ENCODE peak calls at places on chromosomes 12 and 14, in six cellular contexts. One of them, this sample, is unnamed.

GRCh38 chr14:77707355-77707723 is 484 bp downstream of the ALKBH1 start:
- DNase-seq in Calu3: peak
- DNase-seq in neural crest cell: no peak
- DNase-seq in thoracic aorta: no peak
- DNase-seq in MCF 10A: peak
- DNase-seq in HFFc6: peak
- DNase-seq in this sample: peak

GRCh38 chr12:92226036-92226661 is 80.5 kb upstream of the BTG1 start:
- DNase-seq in Calu3: no peak
- DNase-seq in neural crest cell: no peak
- DNase-seq in thoracic aorta: no peak
- DNase-seq in MCF 10A: no peak
- DNase-seq in HFFc6: no peak
- DNase-seq in this sample: no peak

GRCh38 chr12:114340231-114340630 is 65.7 kb downstream of the TBX5 start:
- DNase-seq in Calu3: no peak
- DNase-seq in neural crest cell: no peak
- DNase-seq in thoracic aorta: no peak
- DNase-seq in MCF 10A: no peak
- DNase-seq in HFFc6: peak
- DNase-seq in this sample: no peak

GRCh38 chr12:53551889-53552291 is 44.6 kb upstream of the NPFF start:
- DNase-seq in Calu3: no peak
- DNase-seq in neural crest cell: no peak
- DNase-seq in thoracic aorta: no peak
- DNase-seq in MCF 10A: no peak
- DNase-seq in HFFc6: no peak
- DNase-seq in this sample: peak

GRCh38 chr12:67546718-67547117 is 101.8 kb upstream of the DYRK2 start:
- DNase-seq in Calu3: no peak
- DNase-seq in neural crest cell: no peak
- DNase-seq in thoracic aorta: no peak
- DNase-seq in MCF 10A: no peak
- DNase-seq in HFFc6: no peak
- DNase-seq in this sample: no peak

GRCh38 chr12:95318071-95318545 is 100.5 kb downstream of the VEZT start:
- DNase-seq in Calu3: peak
- DNase-seq in neural crest cell: no peak
- DNase-seq in thoracic aorta: no peak
- DNase-seq in MCF 10A: peak
- DNase-seq in HFFc6: peak
- DNase-seq in this sample: no peak

GRCh38 chr12:130953783-130954543 is at the start of gene ADGRD1:
- DNase-seq in Calu3: no peak
- DNase-seq in neural crest cell: no peak
- DNase-seq in thoracic aorta: no peak
- DNase-seq in MCF 10A: no peak
- DNase-seq in HFFc6: no peak
- DNase-seq in this sample: peak

GRCh38 chr12:124893792-124894516 is 20.5 kb downstream of the UBC start:
- DNase-seq in Calu3: no peak
- DNase-seq in neural crest cell: no peak
- DNase-seq in thoracic aorta: no peak
- DNase-seq in MCF 10A: no peak
- DNase-seq in HFFc6: no peak
- DNase-seq in this sample: no peak

GRCh38 chr12:132066345-132066685 is 77.8 kb downstream of the DDX51 start:
- DNase-seq in Calu3: no peak
- DNase-seq in neural crest cell: no peak
- DNase-seq in thoracic aorta: no peak
- DNase-seq in MCF 10A: no peak
- DNase-seq in HFFc6: no peak
- DNase-seq in this sample: peak

GRCh38 chr14:68544150-68544892 is 248.5 kb downstream of the ZFP36L1 start:
- DNase-seq in Calu3: no peak
- DNase-seq in neural crest cell: no peak
- DNase-seq in thoracic aorta: peak
- DNase-seq in MCF 10A: peak
- DNase-seq in HFFc6: peak
- DNase-seq in this sample: no peak

GRCh38 chr12:39990122-39991101 is 115.5 kb downstream of the SLC2A13 start:
- DNase-seq in Calu3: peak
- DNase-seq in neural crest cell: peak
- DNase-seq in thoracic aorta: no peak
- DNase-seq in MCF 10A: peak
- DNase-seq in HFFc6: no peak
- DNase-seq in this sample: peak

GRCh38 chr12:1926274-1926673 is 7.8 kb upstream of the CACNA2D4 start:
- DNase-seq in Calu3: no peak
- DNase-seq in neural crest cell: no peak
- DNase-seq in thoracic aorta: no peak
- DNase-seq in MCF 10A: no peak
- DNase-seq in HFFc6: no peak
- DNase-seq in this sample: no peak

GRCh38 chr14:34223302-34224150 is 238.5 kb downstream of the SPTSSA start:
- DNase-seq in Calu3: peak
- DNase-seq in neural crest cell: no peak
- DNase-seq in thoracic aorta: no peak
- DNase-seq in MCF 10A: no peak
- DNase-seq in HFFc6: no peak
- DNase-seq in this sample: no peak

GRCh38 chr14:87148655-87149054 is 844.3 kb downstream of the GALC start:
- DNase-seq in Calu3: no peak
- DNase-seq in neural crest cell: no peak
- DNase-seq in thoracic aorta: no peak
- DNase-seq in MCF 10A: no peak
- DNase-seq in HFFc6: no peak
- DNase-seq in this sample: no peak

GRCh38 chr14:67674139-67674479 is 323 bp downstream of the VTI1B start:
- DNase-seq in Calu3: peak
- DNase-seq in neural crest cell: peak
- DNase-seq in thoracic aorta: no peak
- DNase-seq in MCF 10A: peak
- DNase-seq in HFFc6: peak
- DNase-seq in this sample: peak

GRCh38 chr12:100253437-100253836 is 13.4 kb downstream of the DEPDC4 start:
- DNase-seq in Calu3: no peak
- DNase-seq in neural crest cell: no peak
- DNase-seq in thoracic aorta: no peak
- DNase-seq in MCF 10A: no peak
- DNase-seq in HFFc6: no peak
- DNase-seq in this sample: no peak

GRCh38 chr12:51813931-51814310 is 34.6 kb downstream of the FIGNL2 start:
- DNase-seq in Calu3: no peak
- DNase-seq in neural crest cell: no peak
- DNase-seq in thoracic aorta: no peak
- DNase-seq in MCF 10A: no peak
- DNase-seq in HFFc6: no peak
- DNase-seq in this sample: no peak

GRCh38 chr14:53703457-53703856 is 253.2 kb downstream of the BMP4 start:
- DNase-seq in Calu3: no peak
- DNase-seq in neural crest cell: no peak
- DNase-seq in thoracic aorta: no peak
- DNase-seq in MCF 10A: no peak
- DNase-seq in HFFc6: no peak
- DNase-seq in this sample: no peak

GRCh38 chr14:94334837-94335236 is 11.7 kb upstream of the SERPINA6 start:
- DNase-seq in Calu3: no peak
- DNase-seq in neural crest cell: no peak
- DNase-seq in thoracic aorta: no peak
- DNase-seq in MCF 10A: peak
- DNase-seq in HFFc6: no peak
- DNase-seq in this sample: no peak

GRCh38 chr12:6462234-6462995 is 8.1 kb downstream of the VAMP1 start:
- DNase-seq in Calu3: no peak
- DNase-seq in neural crest cell: no peak
- DNase-seq in thoracic aorta: no peak
- DNase-seq in MCF 10A: no peak
- DNase-seq in HFFc6: no peak
- DNase-seq in this sample: no peak

GRCh38 chr14:59919582-59920377 is at the start of gene LRRC9:
- DNase-seq in Calu3: no peak
- DNase-seq in neural crest cell: peak
- DNase-seq in thoracic aorta: no peak
- DNase-seq in MCF 10A: no peak
- DNase-seq in HFFc6: no peak
- DNase-seq in this sample: peak

GRCh38 chr14:51607677-51608076 is 44.0 kb upstream of the FRMD6 start:
- DNase-seq in Calu3: no peak
- DNase-seq in neural crest cell: no peak
- DNase-seq in thoracic aorta: no peak
- DNase-seq in MCF 10A: no peak
- DNase-seq in HFFc6: peak
- DNase-seq in this sample: no peak

GRCh38 chr14:101405171-101405883 is 156.0 kb upstream of the DIO3 start:
- DNase-seq in Calu3: peak
- DNase-seq in neural crest cell: no peak
- DNase-seq in thoracic aorta: no peak
- DNase-seq in MCF 10A: peak
- DNase-seq in HFFc6: no peak
- DNase-seq in this sample: no peak

GRCh38 chr12:113190761-113191160 is 5.2 kb downstream of the RITA1 start:
- DNase-seq in Calu3: no peak
- DNase-seq in neural crest cell: no peak
- DNase-seq in thoracic aorta: no peak
- DNase-seq in MCF 10A: peak
- DNase-seq in HFFc6: peak
- DNase-seq in this sample: no peak

GRCh38 chr14:32512348-32512747 is 183.2 kb downstream of the AKAP6 start:
- DNase-seq in Calu3: no peak
- DNase-seq in neural crest cell: no peak
- DNase-seq in thoracic aorta: no peak
- DNase-seq in MCF 10A: no peak
- DNase-seq in HFFc6: no peak
- DNase-seq in this sample: no peak

GRCh38 chr14:32510815-32511214 is 181.7 kb downstream of the AKAP6 start:
- DNase-seq in Calu3: no peak
- DNase-seq in neural crest cell: no peak
- DNase-seq in thoracic aorta: no peak
- DNase-seq in MCF 10A: no peak
- DNase-seq in HFFc6: no peak
- DNase-seq in this sample: no peak

GRCh38 chr14:32514236-32514635 is 185.1 kb downstream of the AKAP6 start:
- DNase-seq in Calu3: no peak
- DNase-seq in neural crest cell: no peak
- DNase-seq in thoracic aorta: no peak
- DNase-seq in MCF 10A: no peak
- DNase-seq in HFFc6: peak
- DNase-seq in this sample: no peak

GRCh38 chr14:32512813-32513212 is 183.7 kb downstream of the AKAP6 start:
- DNase-seq in Calu3: no peak
- DNase-seq in neural crest cell: no peak
- DNase-seq in thoracic aorta: no peak
- DNase-seq in MCF 10A: peak
- DNase-seq in HFFc6: no peak
- DNase-seq in this sample: no peak

GRCh38 chr14:32513571-32514009 is 184.5 kb downstream of the AKAP6 start:
- DNase-seq in Calu3: no peak
- DNase-seq in neural crest cell: no peak
- DNase-seq in thoracic aorta: no peak
- DNase-seq in MCF 10A: peak
- DNase-seq in HFFc6: peak
- DNase-seq in this sample: no peak
- TF ChIP-seq CTCF in Calu3: no peak
- TF ChIP-seq CTCF in neural crest cell: peak
- TF ChIP-seq CTCF in thoracic aorta: peak
- TF ChIP-seq CTCF in MCF 10A: peak
- TF ChIP-seq CTCF in HFFc6: peak
- TF ChIP-seq CTCF in this sample: peak

DNA sequence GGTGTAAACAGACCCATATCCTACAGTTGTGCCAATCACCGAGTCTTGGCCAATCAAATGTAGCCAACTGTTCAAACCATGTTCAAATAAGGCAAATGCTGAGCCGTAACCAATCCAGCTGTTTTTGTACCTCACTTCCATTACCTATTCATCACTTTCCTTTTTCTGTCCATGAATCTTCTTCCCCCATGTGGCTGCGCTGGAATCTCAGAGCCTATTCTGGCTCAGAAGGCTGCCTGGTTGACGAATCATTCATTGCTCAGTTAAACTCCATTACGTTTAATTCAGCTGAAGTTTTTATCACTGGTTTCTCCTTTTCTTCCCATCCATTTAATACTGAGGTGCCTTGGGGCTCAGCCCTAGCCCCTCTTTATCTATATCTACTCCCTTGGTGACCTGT is 71.1 kb downstream of the TBC1D30 start:
- DNase-seq in Calu3: no peak
- DNase-seq in neural crest cell: no peak
- DNase-seq in thoracic aorta: no peak
- DNase-seq in MCF 10A: no peak
- DNase-seq in HFFc6: peak
- DNase-seq in this sample: no peak
- TF ChIP-seq CTCF in Calu3: no peak
- TF ChIP-seq CTCF in neural crest cell: no peak
- TF ChIP-seq CTCF in thoracic aorta: no peak
- TF ChIP-seq CTCF in MCF 10A: no peak
- TF ChIP-seq CTCF in HFFc6: no peak
- TF ChIP-seq CTCF in this sample: no peak

GRCh38 chr12:97711392-97711791 is 248.8 kb downstream of the RMST start:
- DNase-seq in Calu3: no peak
- DNase-seq in neural crest cell: no peak
- DNase-seq in thoracic aorta: no peak
- DNase-seq in MCF 10A: no peak
- DNase-seq in HFFc6: no peak
- DNase-seq in this sample: no peak

GRCh38 chr12:97713972-97714588 is 251.5 kb downstream of the RMST start:
- DNase-seq in Calu3: no peak
- DNase-seq in neural crest cell: no peak
- DNase-seq in thoracic aorta: no peak
- DNase-seq in MCF 10A: no peak
- DNase-seq in HFFc6: no peak
- DNase-seq in this sample: no peak

GRCh38 chr12:97713217-97713616 is 250.6 kb downstream of the RMST start:
- DNase-seq in Calu3: no peak
- DNase-seq in neural crest cell: no peak
- DNase-seq in thoracic aorta: no peak
- DNase-seq in MCF 10A: no peak
- DNase-seq in HFFc6: no peak
- DNase-seq in this sample: no peak

GRCh38 chr12:97716356-97716755 is 253.8 kb downstream of the RMST start:
- DNase-seq in Calu3: peak
- DNase-seq in neural crest cell: no peak
- DNase-seq in thoracic aorta: no peak
- DNase-seq in MCF 10A: peak
- DNase-seq in HFFc6: no peak
- DNase-seq in this sample: no peak
- TF ChIP-seq CTCF in Calu3: peak
- TF ChIP-seq CTCF in neural crest cell: peak
- TF ChIP-seq CTCF in thoracic aorta: peak
- TF ChIP-seq CTCF in MCF 10A: peak
- TF ChIP-seq CTCF in HFFc6: no peak
- TF ChIP-seq CTCF in this sample: no peak

DNA sequence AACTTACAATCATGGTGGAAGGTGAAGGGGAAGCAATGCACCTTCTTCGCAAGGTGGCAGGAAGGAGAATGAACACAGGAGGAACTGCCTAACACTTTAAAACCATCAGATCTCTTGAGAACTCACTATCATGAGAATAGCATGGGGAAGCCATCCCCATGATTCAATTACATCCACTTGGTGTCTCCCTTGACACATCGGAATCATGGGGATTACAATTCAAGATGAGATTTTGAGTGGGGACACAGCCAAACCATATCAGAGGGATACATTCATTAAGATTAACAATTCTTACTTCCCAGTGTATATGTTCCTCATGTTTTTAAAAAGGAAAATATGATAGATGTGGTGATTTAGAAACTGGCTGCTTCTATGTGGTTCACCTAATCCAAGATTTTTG is 117.9 kb downstream of the PDE3A start:
- DNase-seq in Calu3: no peak
- DNase-seq in neural crest cell: no peak
- DNase-seq in thoracic aorta: no peak
- DNase-seq in MCF 10A: peak
- DNase-seq in HFFc6: peak
- DNase-seq in this sample: no peak
- TF ChIP-seq CTCF in Calu3: no peak
- TF ChIP-seq CTCF in neural crest cell: no peak
- TF ChIP-seq CTCF in thoracic aorta: no peak
- TF ChIP-seq CTCF in MCF 10A: no peak
- TF ChIP-seq CTCF in HFFc6: peak
- TF ChIP-seq CTCF in this sample: no peak